ENCODE peak calls at places on chromosomes 16 and 17, in six cellular contexts. O is fibroblast of mammary gland; K is stimulated activated CD4-positive, alpha-beta T cell treated with anti-CD3 and anti-CD28 coated beads, Interleukin-4, amount 100 ng/mL, for 24 hours; Z is adrenal gland; P is posterior vena cava; B is NCI-H2081. R is an unnamed sample.
A peak's percentile ranks its signal among the peaks of the same experiment; 100 is the strongest.

GRCh38 chr17:47615766-47616424 is 33.8 kb upstream of the KPNB1 start:
- DNase-seq in O (peak; percentile 65), P (no peak), K (no peak), Z (no peak), B (peak; percentile 66), R (no peak)

GRCh38 chr16:66150691-66151090 is 215.8 kb upstream of the CDH5 start:
- DNase-seq in B (no peak), O (peak; percentile 38), Z (no peak), K (no peak), P (no peak), R (no peak)

GRCh38 chr16:12661656-12662172 is 142.0 kb downstream of the CPPED1 start:
- DNase-seq in P (no peak), Z (no peak), O (peak; percentile 37), B (no peak), K (no peak), R (peak; percentile 30)

GRCh38 chr16:87086156-87086555 is 231.0 kb downstream of the C16orf95 start:
- DNase-seq in O (peak; percentile 67), P (no peak), Z (no peak), B (no peak), K (no peak), R (no peak)

GRCh38 chr17:67365762-67366192 is 600 bp downstream of the PSMD12 start:
- DNase-seq in B (no peak), P (no peak), Z (peak; percentile 73), O (peak; percentile 93), K (peak; percentile 49), R (no peak)

GRCh38 chr17:7969434-7969833 is 33.0 kb upstream of the GUCY2D start:
- DNase-seq in O (peak; percentile 45), P (no peak), Z (no peak), B (no peak), K (no peak), R (no peak)

GRCh38 chr16:10929853-10930754 is 12.2 kb downstream of the DEXI start:
- DNase-seq in B (no peak), O (no peak), K (no peak), P (no peak), Z (no peak), R (no peak)

GRCh38 chr16:86349338-86349900 is 160.9 kb upstream of the FOXF1 start:
- DNase-seq in Z (no peak), O (no peak), K (no peak), B (no peak), P (no peak), R (no peak)

GRCh38 chr17:1413281-1413791 is 13.3 kb upstream of the YWHAE start:
- DNase-seq in Z (peak; percentile 91), B (no peak), P (peak; percentile 88), K (no peak), O (peak; percentile 94), R (peak; percentile 85)

R was measured in heart right ventricle.